ENCODE peak calls at places on chromosomes 2 and 18, in five cellular contexts. Q is K562, D is H1, K is HepG2, J is GM12878. B is an unnamed sample.

GRCh38 chr2:46569061-46569560 is 89.7 kb downstream of the TMEM247 start:
- DNase-seq in K (no peak), J (peak; percentile 82), Q (peak; percentile 68), D (no peak), B (no peak)

GRCh38 chr18:56377161-56377560 is 261.2 kb downstream of the TXNL1 start:
- DNase-seq in J (no peak), K (no peak), D (no peak), Q (no peak), B (no peak)

GRCh38 chr18:25560369-25560768 is 208.4 kb upstream of the ZNF521 start:
- DNase-seq in K (no peak), J (no peak), D (no peak), Q (no peak), B (no peak)

GRCh38 chr2:219252084-219252483 is 959 bp upstream of the TUBA4B start:
- DNase-seq in D (no peak), Q (no peak), J (no peak), K (no peak), B (no peak)

GRCh38 chr18:12839526-12840196 is 44.4 kb downstream of the PTPN2 start:
- DNase-seq in J (peak; percentile 82), D (no peak), K (no peak), Q (no peak), B (no peak)

GRCh38 chr2:190088917-190089316 is 26.4 kb upstream of the MSTN start:
- DNase-seq in J (peak; percentile 20), Q (peak; percentile 77), K (peak; percentile 73), D (no peak), B (peak; percentile 43)

GRCh38 chr2:185583058-185583816 is 155.4 kb upstream of the FSIP2 start:
- DNase-seq in D (peak; percentile 21), J (no peak), Q (no peak), K (peak; percentile 34), B (no peak)

GRCh38 chr2:149065236-149065635 is 26.7 kb downstream of the LYPD6B start:
- DNase-seq in D (no peak), Q (no peak), K (no peak), J (no peak), B (no peak)

GRCh38 chr2:1804251-1804855 is 60.0 kb upstream of the PXDN start:
- DNase-seq in Q (no peak), K (no peak), D (no peak), J (no peak), B (no peak)

GRCh38 chr2:26581991-26582842 is 58.9 kb downstream of the CIB4 start:
- DNase-seq in J (no peak), D (no peak), Q (no peak), K (no peak), B (peak; percentile 25)

GRCh38 chr2:64179582-64180321 is 35.5 kb upstream of the PELI1 start:
- DNase-seq in J (peak; percentile 70), K (no peak), D (no peak), Q (no peak), B (no peak)

GRCh38 chr2:65231892-65232477 is 4.4 kb downstream of the ACTR2 start:
- DNase-seq in D (no peak), Q (peak; percentile 58), J (no peak), K (no peak), B (no peak)

GRCh38 chr18:23964282-23965238 is 50.0 kb upstream of the TTC39C start:
- DNase-seq in Q (peak; percentile 34), D (no peak), J (no peak), K (no peak), B (no peak)

GRCh38 chr2:236022128-236022527 is 146.1 kb downstream of the GBX2 start:
- DNase-seq in J (no peak), D (no peak), Q (no peak), K (no peak), B (no peak)

GRCh38 chr2:197085665-197086064 is 159.2 kb upstream of the PGAP1 start:
- DNase-seq in D (no peak), J (no peak), Q (no peak), K (no peak), B (no peak)

GRCh38 chr2:197088694-197089093 is 162.2 kb upstream of the PGAP1 start:
- DNase-seq in D (no peak), K (no peak), Q (no peak), J (no peak), B (no peak)

GRCh38 chr2:197089659-197090058 is 163.2 kb upstream of the PGAP1 start:
- DNase-seq in D (no peak), J (no peak), Q (no peak), K (no peak), B (no peak)

GRCh38 chr2:197090713-197091367 is 164.3 kb upstream of the PGAP1 start:
- DNase-seq in J (no peak), D (no peak), K (no peak), Q (no peak), B (peak; percentile 36)

GRCh38 chr2:197086500-197086899 is 160.0 kb upstream of the PGAP1 start:
- DNase-seq in J (no peak), D (no peak), K (no peak), Q (no peak), B (no peak)
- TF ChIP-seq TAF1 in J (no peak), D (no peak), K (no peak), Q (no peak), B (no peak)

DNA sequence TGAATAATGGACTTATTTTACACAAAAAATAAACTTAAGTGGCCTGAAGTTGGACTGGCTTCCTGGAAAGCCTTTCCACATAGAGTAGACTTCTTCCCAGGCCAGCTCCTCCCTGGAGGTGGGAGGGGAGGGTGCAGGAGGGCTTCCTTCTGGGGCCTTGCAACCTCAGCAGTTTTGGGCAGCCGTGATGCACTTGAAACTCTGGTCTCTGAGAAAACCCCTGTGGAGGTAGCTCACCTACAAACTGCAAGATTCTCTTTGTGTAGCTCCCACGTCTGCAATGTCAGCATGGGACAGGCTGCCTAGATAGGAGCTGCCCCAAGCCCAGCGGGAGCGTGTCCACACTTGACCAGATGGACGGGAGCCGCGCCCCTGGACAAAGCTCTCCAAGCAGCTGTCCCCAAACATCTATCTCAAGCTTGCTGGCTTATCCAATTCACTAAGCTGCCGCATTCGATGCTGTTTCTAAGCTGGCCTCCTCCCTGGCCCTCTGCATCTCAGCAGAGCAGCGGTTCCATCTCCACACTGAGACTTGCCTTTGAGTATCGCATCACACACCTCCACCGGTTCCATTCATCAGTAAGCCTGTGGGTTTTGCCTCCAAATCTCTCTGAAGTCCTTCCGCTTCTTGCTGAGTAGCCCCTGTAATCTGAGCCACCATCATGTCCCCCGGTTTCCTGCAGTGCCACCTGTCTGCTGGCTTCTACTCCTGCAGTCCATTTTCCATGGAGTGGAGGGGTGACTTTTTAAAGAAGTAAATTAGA is 1.6 kb upstream of the LPIN1 start:
- DNase-seq in K (peak; percentile 79), Q (peak; percentile 89), J (no peak), D (no peak), B (peak; percentile 71)
- H3K4me3 ChIP-seq in K (peak overlapping the region; percentile 59), Q (peak overlapping the region; percentile 33), J (no peak overlapping the region), D (no peak overlapping the region), B (peak overlapping the region; percentile 30)

GRCh38 chr2:15939556-15939853 is 845 bp upstream of the MYCN start:
- DNase-seq in K (no peak), Q (peak; percentile 72), D (no peak), J (no peak), B (peak; percentile 88)
- TF ChIP-seq CTCF in K (peak; percentile 93), Q (no peak), D (peak; percentile 79), J (peak; percentile 49), B (peak; percentile 66)

DNA sequence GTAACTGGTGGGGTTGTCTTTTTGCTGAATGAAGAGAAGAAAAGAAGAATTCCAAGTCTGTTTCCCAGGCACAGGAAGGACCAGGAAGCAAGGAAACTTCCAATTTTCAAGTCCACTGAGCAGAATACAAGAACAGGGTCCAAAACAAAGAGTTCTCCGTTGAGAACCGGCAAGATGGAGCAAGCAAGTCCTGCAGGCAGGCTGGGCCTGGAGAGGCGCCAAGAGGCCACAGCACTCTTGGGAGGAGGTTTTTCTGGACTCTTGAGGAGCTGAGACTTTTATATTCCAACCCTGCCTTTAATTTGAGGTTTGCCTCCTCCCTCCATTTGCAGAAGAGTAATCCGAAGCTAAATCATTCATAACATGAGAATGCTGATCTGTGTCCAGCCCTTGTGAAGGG is 224.5 kb downstream of the IKZF2 start:
- DNase-seq in J (no peak), K (no peak), D (no peak), Q (no peak), B (no peak)
- TF ChIP-seq TAF1 in J (no peak), K (no peak), D (no peak), Q (no peak), B (no peak)

GRCh38 chr2:44972771-44973535 is 31.5 kb downstream of the SIX3 start:
- DNase-seq in Q (no peak), D (no peak), K (no peak), J (no peak), B (no peak)
- H3K4me3 ChIP-seq in Q (no peak overlapping the region), D (no peak overlapping the region), K (no peak overlapping the region), J (peak overlapping the region; percentile 30), B (no peak overlapping the region)

DNA sequence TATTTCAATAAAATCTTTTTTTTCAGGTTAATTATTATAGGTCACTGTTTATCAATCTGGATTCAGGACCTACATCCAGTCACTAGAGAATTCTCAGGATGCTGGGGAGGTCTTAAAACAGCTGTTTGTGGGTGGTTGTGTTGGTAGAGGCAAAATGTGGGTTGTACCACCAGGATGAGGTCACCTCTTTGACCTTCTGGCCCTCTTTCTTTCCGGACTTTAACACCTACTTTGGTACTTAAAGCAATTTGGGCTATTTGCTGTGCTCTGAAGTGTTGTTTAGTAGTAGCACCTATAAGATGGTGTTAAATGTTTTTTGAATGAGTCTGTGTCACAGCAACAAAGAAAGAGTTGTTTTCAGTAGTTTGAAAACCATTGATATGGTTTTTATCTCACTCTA is 14.6 kb downstream of the EML4 start:
- DNase-seq in Q (no peak), K (no peak), J (no peak), D (no peak), B (no peak)
- TF ChIP-seq CTCF in Q (no peak), K (no peak), J (no peak), D (no peak), B (no peak)

GRCh38 chr18:44096016-44096415 is 584.7 kb upstream of the SETBP1 start:
- DNase-seq in D (no peak), K (no peak), J (no peak), Q (no peak), B (no peak)
- TF ChIP-seq TAF1 in D (no peak), K (no peak), J (no peak), Q (no peak), B (no peak)

GRCh38 chr18:5720132-5720531 is 175.2 kb downstream of the TMEM200C start:
- DNase-seq in K (no peak), J (no peak), D (no peak), Q (no peak), B (no peak)
- H3K4me3 ChIP-seq in K (no peak overlapping the region), J (no peak overlapping the region), D (no peak overlapping the region), Q (no peak overlapping the region), B (no peak overlapping the region)

B was measured in SK-N-SH.